ENCODE peak calls at places on chromosomes 7 and 10, in eight cellular contexts. A, O, Z, K, U, Y, F and I are unnamed samples.

GRCh38 chr10:59887006-59887405 is 19.4 kb downstream of the CCDC6 start:
- ATAC-seq in A (peak; percentile 31), O (peak; percentile 86), Z (no peak), K (no peak), U (no peak), Y (no peak), F (peak; percentile 88), I (peak; percentile 61)

GRCh38 chr10:74799840-74800239 is 26.6 kb upstream of the KAT6B start:
- ATAC-seq in A (no peak), O (peak; percentile 99), Z (no peak), K (peak; percentile 60), U (no peak), Y (no peak), F (peak; percentile 99), I (peak; percentile 91)

GRCh38 chr7:2098496-2098895 is 134.2 kb downstream of the MAD1L1 start:
- ATAC-seq in A (no peak), O (no peak), Z (no peak), K (no peak), U (no peak), Y (no peak), F (no peak), I (no peak)

GRCh38 chr7:79434867-79435266 is 18.6 kb downstream of the MAGI2 start:
- ATAC-seq in A (no peak), O (no peak), Z (no peak), K (no peak), U (no peak), Y (no peak), F (no peak), I (no peak)

GRCh38 chr7:66928388-66928787 is 7.4 kb downstream of the TMEM248 start:
- ATAC-seq in A (no peak), O (no peak), Z (no peak), K (no peak), U (no peak), Y (no peak), F (no peak), I (no peak)

GRCh38 chr7:2063562-2064360 is 169.0 kb downstream of the MAD1L1 start:
- ATAC-seq in A (no peak), O (no peak), Z (no peak), K (peak; percentile 60), U (peak; percentile 54), Y (peak; percentile 63), F (no peak), I (no peak)

GRCh38 chr7:128203047-128203491 is 38.0 kb upstream of the LEP start:
- ATAC-seq in A (no peak), O (no peak), Z (no peak), K (no peak), U (no peak), Y (no peak), F (no peak), I (no peak)

GRCh38 chr7:34772296-34772695 is 114.3 kb downstream of the NPSR1 start:
- ATAC-seq in A (no peak), O (no peak), Z (no peak), K (no peak), U (no peak), Y (no peak), F (no peak), I (no peak)

GRCh38 chr7:106143711-106144347 is 31.7 kb upstream of the SYPL1 start:
- ATAC-seq in A (no peak), O (no peak), Z (no peak), K (peak; percentile 22), U (no peak), Y (no peak), F (peak; percentile 31), I (no peak)